ENCODE peak calls at places on chromosomes 4 and X, in four cellular contexts. K, G, L and X are unnamed samples.
A peak's percentile ranks its signal among the peaks of the same experiment; 100 is the strongest.

GRCh38 chrX:116281106-116281505 is 110.6 kb downstream of the AGTR2 start:
- DNase-seq in K (no peak), G (peak; percentile 0), L (no peak), X (no peak)

GRCh38 chr4:55445921-55446577 is 50.3 kb downstream of the TMEM165 start:
- DNase-seq in K (no peak), G (no peak), L (no peak), X (peak; percentile 52)

GRCh38 chr4:46270986-46271596 is 118.8 kb downstream of the GABRA2 start:
- DNase-seq in K (peak; percentile 14), G (peak; percentile 19), L (no peak), X (peak; percentile 37)

GRCh38 chr4:2007804-2008670 is 737 bp downstream of the NELFA start:
- DNase-seq in K (no peak), G (no peak), L (peak; percentile 48), X (peak; percentile 13)

GRCh38 chr4:15075875-15076274 is 73.6 kb downstream of the CPEB2 start:
- DNase-seq in K (no peak), G (no peak), L (no peak), X (no peak)

GRCh38 chr4:133711817-133712216 is 489.8 kb downstream of the PABPC4L start:
- DNase-seq in K (no peak), G (no peak), L (no peak), X (peak; percentile 66)

GRCh38 chrX:136694491-136695087 is 46.6 kb downstream of the CD40LG start:
- DNase-seq in K (peak; percentile 19), G (peak; percentile 39), L (peak; percentile 3), X (peak; percentile 80)

GRCh38 chr4:103099691-103100392 is at the start of gene BDH2:
- DNase-seq in K (peak; percentile 95), G (peak; percentile 87), L (peak; percentile 41), X (peak; percentile 98)

GRCh38 chrX:48083212-48083611 is 11.8 kb upstream of the ZNF630 start:
- DNase-seq in K (no peak), G (peak; percentile 57), L (peak; percentile 42), X (peak; percentile 60)

GRCh38 chrX:150692837-150693781 is at the start of gene MTMR1:
- DNase-seq in K (no peak), G (peak; percentile 36), L (peak; percentile 51), X (no peak)